ENCODE peak calls at places on chromosomes 7 and 10, in eight cellular contexts. V is HFF-Myc; W is activated CD8-positive, alpha-beta memory T cell treated with anti-CD3 and anti-CD28 coated beads for 4 hours; F is T-helper 9 cell; D is T-cell; K is H4; H is GM13976; U is foreskin fibroblast. P is an unnamed sample.

GRCh38 chr7:81751619-81752317 is 18.1 kb downstream of the HGF start:
- DNase-seq in V (no peak), W (no peak), F (no peak), D (no peak), K (no peak), H (no peak), U (no peak), P (no peak)

GRCh38 chr7:598899-599298 is 79.3 kb upstream of the PDGFA start:
- DNase-seq in V (no peak), W (no peak), F (no peak), D (no peak), K (no peak), H (no peak), U (no peak), P (no peak)

GRCh38 chr10:74072503-74072902 is 74.6 kb downstream of the VCL start:
- DNase-seq in V (no peak), W (no peak), F (no peak), D (no peak), K (no peak), H (no peak), U (no peak), P (no peak)

GRCh38 chr10:10293431-10293830 is 724.2 kb upstream of the CELF2 start:
- DNase-seq in V (no peak), W (no peak), F (no peak), D (no peak), K (no peak), H (no peak), U (peak), P (no peak)

GRCh38 chr7:927031-927671 is 27.3 kb downstream of the ADAP1 start:
- DNase-seq in V (no peak), W (no peak), F (no peak), D (no peak), K (no peak), H (no peak), U (peak), P (no peak)

GRCh38 chr10:109961181-109962001 is 38.1 kb upstream of the XPNPEP1 start:
- DNase-seq in V (peak), W (no peak), F (no peak), D (no peak), K (peak), H (no peak), U (peak), P (no peak)

GRCh38 chr7:105188201-105188600 is 174.2 kb downstream of the KMT2E start:
- DNase-seq in V (no peak), W (no peak), F (no peak), D (no peak), K (no peak), H (no peak), U (peak), P (no peak)

GRCh38 chr10:75103881-75104686 is 7.4 kb upstream of the SAMD8 start:
- DNase-seq in V (no peak), W (no peak), F (no peak), D (no peak), K (no peak), H (no peak), U (no peak), P (no peak)

GRCh38 chr7:155973451-155973997 is 161.3 kb upstream of the SHH start:
- DNase-seq in V (no peak), W (no peak), F (no peak), D (no peak), K (no peak), H (no peak), U (no peak), P (no peak)

GRCh38 chr7:107122483-107122882 is 46.3 kb upstream of the HBP1 start:
- DNase-seq in V (no peak), W (no peak), F (no peak), D (no peak), K (peak), H (no peak), U (peak), P (no peak)